ENCODE peak calls at places on chromosomes 11 and 22, in ten cellular contexts. I is thoracic aorta; U is H1; F is CD4-positive, alpha-beta memory T cell; G is stomach; Z is AG09309; S is brain microvascular endothelial cell; M is lower lobe of right lung; R is right lobe of liver; H is SJCRH30. W is an unnamed sample.

GRCh38 chr22:44098966-44099530 is 74.9 kb downstream of the PARVB start:
- DNase-seq in I (no peak), U (no peak), F (no peak), G (no peak), Z (no peak), S (no peak), M (peak), R (peak), H (no peak), W (no peak)

GRCh38 chr11:124717786-124718634 is 21.7 kb upstream of the NRGN start:
- DNase-seq in I (no peak), U (peak), F (peak), G (no peak), Z (no peak), S (no peak), M (peak), R (no peak), H (peak), W (peak)

GRCh38 chr11:55942785-55943392 is 6.7 kb upstream of the OR5I1 start:
- DNase-seq in I (no peak), U (no peak), F (no peak), G (no peak), Z (no peak), S (peak), M (no peak), R (no peak), H (no peak), W (peak)

GRCh38 chr11:705646-706438 is at the start of gene EPS8L2:
- DNase-seq in I (no peak), U (peak), F (no peak), G (peak), Z (no peak), S (no peak), M (peak), R (peak), H (no peak), W (peak)

GRCh38 chr11:11020747-11021149 is 162.9 kb upstream of the ZBED5 start:
- DNase-seq in I (no peak), U (no peak), F (no peak), G (no peak), Z (no peak), S (no peak), M (no peak), R (no peak), H (peak), W (peak)

GRCh38 chr11:118915941-118916841 is 9.5 kb downstream of the BCL9L start:
- DNase-seq in I (no peak), U (no peak), F (no peak), G (no peak), Z (no peak), S (no peak), M (no peak), R (no peak), H (no peak), W (no peak)

GRCh38 chr22:26529345-26529744 is 17.1 kb upstream of the TFIP11 start:
- DNase-seq in I (no peak), U (no peak), F (no peak), G (no peak), Z (no peak), S (no peak), M (no peak), R (peak), H (no peak), W (no peak)

GRCh38 chr22:37777122-37777687 is 30.5 kb upstream of the GCAT start:
- DNase-seq in I (no peak), U (no peak), F (no peak), G (peak), Z (peak), S (peak), M (peak), R (peak), H (no peak), W (no peak)

GRCh38 chr22:27032121-27032761 is 374.9 kb downstream of the MIAT start:
- DNase-seq in I (peak), U (peak), F (no peak), G (no peak), Z (no peak), S (no peak), M (no peak), R (no peak), H (no peak), W (peak)

GRCh38 chr22:38435010-38435409 is 20.0 kb downstream of the KCNJ4 start:
- DNase-seq in I (no peak), U (peak), F (no peak), G (no peak), Z (no peak), S (no peak), M (no peak), R (no peak), H (no peak), W (no peak)

GRCh38 chr11:58675344-58676155 is 53.1 kb downstream of the CNTF start:
- DNase-seq in I (peak), U (peak), F (peak), G (peak), Z (peak), S (peak), M (peak), R (peak), H (peak), W (peak)

GRCh38 chr22:40716116-40716515 is 36.8 kb downstream of the MCHR1 start:
- DNase-seq in I (no peak), U (no peak), F (no peak), G (no peak), Z (no peak), S (no peak), M (no peak), R (no peak), H (no peak), W (no peak)

GRCh38 chr11:66651011-66651410 is 12.5 kb downstream of the RBM4 start:
- DNase-seq in I (no peak), U (no peak), F (no peak), G (no peak), Z (no peak), S (no peak), M (no peak), R (no peak), H (no peak), W (no peak)

GRCh38 chr11:41119484-41119883 is 340.0 kb downstream of the LRRC4C start:
- DNase-seq in I (no peak), U (no peak), F (no peak), G (no peak), Z (no peak), S (no peak), M (no peak), R (no peak), H (no peak), W (no peak)

GRCh38 chr11:43919852-43920597 is 22.4 kb upstream of the C11orf96 start:
- DNase-seq in I (no peak), U (no peak), F (no peak), G (no peak), Z (no peak), S (no peak), M (no peak), R (no peak), H (peak), W (no peak)

GRCh38 chr11:69429716-69430491 is 51.6 kb upstream of the LINC01488 start:
- DNase-seq in I (no peak), U (no peak), F (no peak), G (no peak), Z (no peak), S (no peak), M (no peak), R (peak), H (no peak), W (no peak)

GRCh38 chr11:128405693-128406364 is 181.5 kb downstream of the ETS1 start:
- DNase-seq in I (no peak), U (no peak), F (no peak), G (no peak), Z (no peak), S (no peak), M (no peak), R (no peak), H (no peak), W (no peak)
- H3K4me3 ChIP-seq in I (peak), U (no peak), F (no peak), G (no peak), Z (no peak), S (no peak), M (no peak), R (no peak), H (no peak), W (no peak)

DNA sequence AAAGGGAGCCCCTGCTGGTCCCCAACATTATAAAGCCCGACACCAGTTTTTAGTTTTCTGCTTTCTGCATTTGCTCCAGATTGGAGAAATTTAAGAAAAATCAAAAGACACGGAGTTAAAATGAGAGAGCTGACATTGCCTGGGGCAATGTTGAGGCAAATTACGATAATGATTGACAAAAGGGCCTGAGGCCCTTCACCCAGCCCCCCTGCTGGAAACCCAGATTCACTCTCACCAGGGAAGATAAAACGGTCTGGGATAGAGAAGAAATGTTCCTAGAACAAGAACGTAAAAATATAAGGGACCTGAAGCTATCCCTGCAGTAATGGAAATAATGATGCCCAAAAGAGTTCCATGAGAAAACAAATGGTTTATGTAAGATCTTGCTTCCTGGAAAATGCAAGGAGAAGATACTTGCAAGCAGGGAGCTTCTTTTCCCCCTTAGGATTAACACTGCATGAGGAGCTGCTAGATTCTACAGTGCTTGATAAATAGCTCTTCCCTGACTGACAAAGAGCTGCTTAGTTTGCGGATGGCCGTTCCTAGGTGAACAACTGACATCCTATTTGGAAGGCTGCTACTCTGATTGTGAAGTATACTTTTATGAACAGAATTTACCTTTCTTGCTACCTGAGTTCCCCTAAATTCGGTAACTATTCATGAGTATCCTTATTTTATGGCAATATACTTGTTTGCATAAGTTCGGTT is 40.6 kb upstream of the GNAZ start:
- DNase-seq in I (no peak), U (no peak), F (no peak), G (no peak), Z (no peak), S (no peak), M (no peak), R (no peak), H (no peak), W (no peak)
- H3K4me3 ChIP-seq in I (no peak), U (no peak), F (no peak), G (no peak), Z (no peak), S (no peak), M (no peak), R (no peak), H (no peak), W (no peak)

GRCh38 chr22:29385305-29385704 is 3.1 kb downstream of the AP1B1 start:
- DNase-seq in I (no peak), U (no peak), F (no peak), G (no peak), Z (no peak), S (no peak), M (no peak), R (no peak), H (no peak), W (no peak)
- H3K4me3 ChIP-seq in I (no peak), U (no peak), F (no peak), G (no peak), Z (no peak), S (no peak), M (no peak), R (no peak), H (no peak), W (no peak)

GRCh38 chr11:57460756-57461749 is 725 bp downstream of the RTN4RL2 start:
- DNase-seq in I (no peak), U (peak), F (no peak), G (no peak), Z (no peak), S (no peak), M (no peak), R (peak), H (no peak), W (no peak)

GRCh38 chr11:57458410-57459111 is 1.8 kb upstream of the RTN4RL2 start:
- DNase-seq in I (no peak), U (peak), F (peak), G (peak), Z (no peak), S (peak), M (peak), R (peak), H (peak), W (peak)

GRCh38 chr11:57461841-57462489 is 1.6 kb downstream of the RTN4RL2 start:
- DNase-seq in I (no peak), U (no peak), F (no peak), G (no peak), Z (no peak), S (no peak), M (no peak), R (no peak), H (no peak), W (no peak)

GRCh38 chr11:57459112-57460016 is 964 bp upstream of the RTN4RL2 start:
- DNase-seq in I (no peak), U (peak), F (peak), G (no peak), Z (no peak), S (no peak), M (no peak), R (peak), H (no peak), W (peak)

GRCh38 chr11:57460017-57460755 is at the start of gene RTN4RL2:
- DNase-seq in I (no peak), U (peak), F (peak), G (no peak), Z (no peak), S (peak), M (peak), R (peak), H (peak), W (peak)
- H3K4me3 ChIP-seq in I (peak), U (peak), F (peak), G (peak), Z (peak), S (peak), M (peak), R (peak), H (peak), W (peak)

W was measured in SK-N-SH.